ENCODE peak calls at places on chromosomes 16 and 17, in four cellular contexts. D, H, V and X are unnamed samples.

GRCh38 chr16:20285993-20286499 is 41.3 kb downstream of the GP2 start:
- DNase-seq in D (no peak), H (no peak), V (no peak), X (no peak)

GRCh38 chr16:57446530-57447141 is 549 bp downstream of the CIAPIN1 start:
- DNase-seq in D (peak; percentile 33), V (no peak), H (peak; percentile 37), X (no peak)

GRCh38 chr17:858941-859452 is 76.8 kb downstream of the MRM3 start:
- DNase-seq in V (no peak), H (no peak), D (no peak), X (no peak)

GRCh38 chr16:67979955-67980678 is at the start of gene DPEP3:
- DNase-seq in H (peak; percentile 52), D (no peak), V (no peak), X (peak; percentile 89)

GRCh38 chr17:74750327-74751069 is 2.1 kb downstream of the NHERF1 start:
- DNase-seq in D (no peak), H (no peak), V (no peak), X (no peak)

GRCh38 chr16:82481455-82481854 is 145.3 kb upstream of the CDH13 start:
- DNase-seq in D (no peak), H (no peak), V (no peak), X (no peak)

GRCh38 chr16:53680756-53681155 is 22.9 kb downstream of the RPGRIP1L start:
- DNase-seq in H (no peak), V (no peak), D (no peak), X (no peak)

GRCh38 chr17:64661981-64662773 is at the start of gene SMURF2:
- DNase-seq in D (peak; percentile 93), H (peak; percentile 100), V (no peak), X (peak; percentile 83)

GRCh38 chr17:77707546-77707945 is 251.0 kb upstream of the TNRC6C start:
- DNase-seq in V (no peak), D (no peak), H (no peak), X (no peak)

GRCh38 chr17:77709594-77709993 is 248.9 kb upstream of the TNRC6C start:
- DNase-seq in H (no peak), V (no peak), D (no peak), X (peak; percentile 40)

GRCh38 chr17:77708049-77708448 is 250.5 kb upstream of the TNRC6C start:
- DNase-seq in H (no peak), V (no peak), D (no peak), X (no peak)

GRCh38 chr17:77708936-77709335 is 249.6 kb upstream of the TNRC6C start:
- DNase-seq in V (no peak), H (no peak), D (no peak), X (no peak)

GRCh38 chr17:77706938-77707337 is 251.6 kb upstream of the TNRC6C start:
- DNase-seq in D (no peak), V (no peak), H (no peak), X (no peak)
- TF ChIP-seq JUND in D (no peak), V (no peak), H (no peak), X (no peak)

GRCh38 chr17:54891176-54891821 is 9.4 kb upstream of the TOM1L1 start:
- DNase-seq in V (peak; percentile 57), H (peak; percentile 76), D (peak; percentile 74), X (no peak)
- TF ChIP-seq JUND in V (no peak), H (peak; percentile 36), D (peak; percentile 83), X (peak; percentile 81)

DNA sequence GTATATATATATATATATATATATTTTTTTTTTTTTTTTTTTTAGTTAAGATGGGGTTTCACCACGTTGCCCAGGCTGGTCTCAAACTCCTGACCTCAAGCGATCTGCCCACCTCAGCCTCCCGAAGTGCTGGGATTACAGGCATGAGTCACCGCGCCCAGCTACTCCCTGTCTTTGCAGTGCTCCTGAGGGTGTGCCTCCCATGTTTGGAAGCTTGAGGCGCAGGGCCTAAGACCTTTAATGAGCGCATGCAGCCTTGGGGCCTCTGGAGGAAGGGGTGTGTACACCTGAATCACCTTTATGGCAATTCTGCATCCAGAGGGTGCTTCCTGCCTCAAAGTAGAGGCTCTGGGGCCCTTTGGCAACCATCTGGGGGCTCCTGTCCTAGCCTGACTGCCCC is 219.4 kb upstream of the CIBAR2 start:
- DNase-seq in H (no peak), D (peak; percentile 47), V (peak; percentile 70), X (no peak)
- TF ChIP-seq JUND in H (no peak), D (peak; percentile 80), V (no peak), X (no peak)

GRCh38 chr17:75816693-75817092 is 27.5 kb downstream of the UNC13D start:
- DNase-seq in V (no peak), H (peak; percentile 30), D (no peak), X (no peak)
- TF ChIP-seq JUND in V (no peak), H (no peak), D (no peak), X (no peak)

GRCh38 chr17:14840616-14841231 is 424.4 kb downstream of the PMP22 start:
- DNase-seq in D (no peak), V (no peak), H (no peak), X (no peak)
- TF ChIP-seq JUND in D (no peak), V (no peak), H (no peak), X (no peak)

GRCh38 chr17:40437095-40437732 is 6.0 kb upstream of the IGFBP4 start:
- DNase-seq in H (no peak), V (no peak), D (peak; percentile 69), X (no peak)
- TF ChIP-seq JUND in H (no peak), V (no peak), D (no peak), X (no peak)

DNA sequence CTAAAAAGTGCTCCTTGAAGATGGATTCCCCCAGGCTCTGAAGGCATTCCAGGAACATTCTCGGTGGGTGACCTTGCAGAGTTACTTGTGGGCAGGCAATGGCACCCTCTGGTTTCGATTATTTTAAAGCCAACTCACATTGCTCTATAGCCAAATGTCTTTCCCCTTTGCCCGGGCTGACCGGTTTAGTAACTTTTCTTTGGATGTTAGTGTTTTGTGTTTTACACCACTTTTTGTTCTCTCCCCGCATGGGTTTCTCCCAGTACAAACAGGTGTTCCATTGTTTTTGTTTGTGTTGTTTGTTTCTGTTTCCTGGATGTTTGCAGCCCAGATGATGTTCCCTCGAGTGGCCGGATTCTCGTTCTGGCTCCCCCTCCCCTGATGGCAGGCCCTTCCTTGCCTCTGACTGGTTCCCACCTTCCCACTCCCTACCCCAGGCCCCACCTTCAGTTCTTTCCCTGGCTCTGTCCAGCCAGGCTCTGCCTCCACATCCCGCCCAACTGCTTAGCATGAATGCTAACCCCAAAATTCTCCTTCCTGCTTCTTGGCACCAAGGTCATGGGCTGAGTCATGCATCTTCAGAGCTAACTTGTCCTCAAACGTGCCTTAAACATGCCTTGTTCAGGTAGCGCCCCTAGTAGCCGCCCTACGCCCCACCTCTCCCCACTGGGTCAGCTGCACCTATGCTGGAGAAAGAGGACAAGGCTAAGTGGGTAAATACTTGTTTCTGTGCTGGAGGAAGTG is 40.6 kb downstream of the ELAC2 start:
- DNase-seq in V (no peak), H (no peak), D (no peak), X (peak; percentile 68)
- TF ChIP-seq JUND in V (no peak), H (no peak), D (no peak), X (no peak)

GRCh38 chr17:48038687-48039086 is 1.1 kb upstream of the COPZ2 start:
- DNase-seq in D (no peak), H (no peak), V (no peak), X (no peak)

GRCh38 chr17:48036693-48037035 is 933 bp downstream of the COPZ2 start:
- DNase-seq in V (no peak), D (no peak), H (no peak), X (no peak)

GRCh38 chr17:48037924-48038323 is 327 bp upstream of the COPZ2 start:
- DNase-seq in D (no peak), H (no peak), V (no peak), X (peak; percentile 59)

GRCh38 chr17:48031966-48032365 is 5.6 kb downstream of the COPZ2 start:
- DNase-seq in H (no peak), D (no peak), V (no peak), X (no peak)

GRCh38 chr17:48037036-48037881 is at the start of gene COPZ2:
- DNase-seq in D (no peak), H (peak; percentile 85), V (no peak), X (no peak)
- TF ChIP-seq JUND in D (no peak), H (no peak), V (no peak), X (no peak)